ENCODE peak calls at places on chromosomes 13 and 19, in five cellular contexts. C, U, W, X and Z are unnamed samples.

GRCh38 chr13:100063906-100064305 is 25.0 kb upstream of the PCCA start:
- DNase-seq in W (no peak), U (no peak), X (no peak), C (no peak), Z (no peak)

GRCh38 chr19:32599736-32600157 is 18.8 kb downstream of the PDCD5 start:
- DNase-seq in W (peak), U (peak), C (peak), X (peak), Z (peak)

GRCh38 chr19:31674503-31675186 is 325.4 kb upstream of the TSHZ3 start:
- DNase-seq in X (no peak), W (peak), C (no peak), U (no peak), Z (no peak)

GRCh38 chr19:18807861-18808331 is 16.8 kb upstream of the COMP start:
- DNase-seq in C (no peak), X (no peak), U (no peak), W (peak), Z (no peak)

GRCh38 chr13:73242515-73243015 is 183.8 kb downstream of the KLF5 start:
- DNase-seq in X (no peak), W (no peak), C (no peak), U (no peak), Z (no peak)

GRCh38 chr13:76038920-76039716 is 403.0 kb downstream of the LMO7 start:
- DNase-seq in C (no peak), X (peak), U (no peak), W (no peak), Z (no peak)

GRCh38 chr19:33392341-33393285 is 19.1 kb downstream of the CEBPG start:
- DNase-seq in C (no peak), X (peak), U (no peak), W (no peak), Z (no peak)

GRCh38 chr13:62096652-62097051 is 681.0 kb upstream of the PCDH20 start:
- DNase-seq in C (no peak), X (no peak), W (no peak), U (no peak), Z (no peak)

GRCh38 chr13:67769063-67769986 is 539.2 kb upstream of the PCDH9 start:
- DNase-seq in U (no peak), X (no peak), C (no peak), W (no peak), Z (no peak)

GRCh38 chr19:54455786-54456422 is 6.9 kb downstream of the LENG8 start:
- DNase-seq in U (no peak), C (no peak), X (no peak), W (no peak), Z (no peak)

GRCh38 chr19:10642473-10642872 is 11.7 kb upstream of the ILF3 start:
- DNase-seq in U (no peak), W (no peak), X (peak), C (no peak), Z (no peak)

GRCh38 chr19:39555883-39556282 is 15.9 kb upstream of the EID2 start:
- DNase-seq in X (no peak), U (no peak), C (no peak), W (no peak), Z (no peak)

DNA sequence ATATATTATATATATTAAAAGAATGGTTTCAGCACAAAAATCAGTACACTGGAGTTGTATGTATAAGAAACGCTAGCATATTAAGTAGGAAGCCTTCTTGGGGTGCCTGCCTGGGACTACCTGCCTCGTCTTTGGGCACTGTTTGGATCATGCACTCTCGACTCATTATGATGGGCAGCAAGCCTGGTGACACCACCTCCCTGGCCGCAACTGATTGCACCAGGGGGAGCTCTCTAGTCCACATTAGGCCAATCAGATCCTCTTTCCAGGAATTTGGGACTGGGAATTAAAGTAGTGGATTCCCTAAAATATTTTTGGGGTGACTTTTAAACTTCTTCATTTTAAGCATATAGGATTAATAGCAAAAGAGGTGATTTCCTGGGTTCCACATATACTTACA is 56.0 kb upstream of the RGCC start:
- DNase-seq in X (no peak), C (no peak), W (no peak), U (no peak), Z (no peak)
- TF ChIP-seq CTCF in X (no peak), C (peak), W (no peak), U (no peak), Z (no peak)

GRCh38 chr13:109784590-109785140 is 1.7 kb downstream of the IRS2 start:
- DNase-seq in W (peak), U (no peak), X (peak), C (no peak), Z (peak)
- TF ChIP-seq CTCF in W (no peak), U (peak), X (peak), C (no peak), Z (peak)

GRCh38 chr19:38544569-38545315 is 73.0 kb downstream of the MAP4K1 start:
- DNase-seq in C (peak), U (peak), X (no peak), W (no peak), Z (no peak)
- TF ChIP-seq CTCF in C (no peak), U (peak), X (no peak), W (no peak), Z (no peak)

GRCh38 chr13:98405107-98405571 is 171.8 kb downstream of the STK24 start:
- DNase-seq in X (peak), U (no peak), C (no peak), W (peak), Z (no peak)
- TF ChIP-seq CTCF in X (peak), U (no peak), C (no peak), W (no peak), Z (no peak)

DNA sequence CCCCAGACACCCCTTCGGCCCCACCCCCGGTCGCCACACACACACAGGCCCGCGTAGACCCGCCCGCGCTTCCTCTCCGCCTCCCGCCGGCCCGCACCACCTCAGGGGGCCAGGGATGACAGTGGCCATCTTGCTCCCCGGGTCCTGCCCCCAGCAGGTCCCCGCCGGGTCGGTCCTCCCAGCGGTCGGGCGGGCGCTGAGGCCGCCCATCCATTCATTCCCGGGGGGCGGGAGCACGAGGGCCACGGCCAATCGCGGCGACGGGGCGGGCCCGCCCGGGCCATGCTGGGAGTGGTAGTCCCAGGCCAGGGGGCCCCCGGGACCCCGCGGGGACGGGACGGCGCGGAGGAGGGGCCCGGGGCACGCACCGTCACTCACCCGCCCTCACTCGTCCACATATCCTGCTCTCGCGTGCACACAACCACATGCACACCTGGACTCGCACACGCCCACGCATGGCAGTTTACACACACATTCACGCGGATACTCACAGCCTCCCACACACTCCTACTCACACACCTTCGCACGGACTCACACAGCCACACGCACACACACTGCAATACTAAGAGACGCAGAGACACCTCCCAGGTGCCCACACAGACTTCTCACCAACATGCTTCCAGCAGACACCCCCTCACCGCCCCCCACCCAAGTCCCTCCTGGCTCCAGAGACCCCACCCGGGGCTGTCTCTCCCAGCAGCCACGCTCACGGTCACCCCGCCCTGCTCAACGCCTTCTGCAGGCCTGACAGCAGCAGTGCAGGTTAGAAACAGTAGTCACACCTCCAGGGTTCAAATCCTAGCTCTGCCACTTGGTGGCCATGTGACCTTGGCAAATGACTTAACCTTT is at the start of gene DPF1:
- DNase-seq in X (peak), U (no peak), C (peak), W (peak), Z (peak)
- TF ChIP-seq CTCF in X (peak), U (peak), C (no peak), W (peak), Z (peak)

GRCh38 chr19:980133-980998 is 3.8 kb upstream of the WDR18 start:
- DNase-seq in W (no peak), X (no peak), C (no peak), U (no peak), Z (no peak)
- TF ChIP-seq CTCF in W (no peak), X (no peak), C (no peak), U (no peak), Z (no peak)

DNA sequence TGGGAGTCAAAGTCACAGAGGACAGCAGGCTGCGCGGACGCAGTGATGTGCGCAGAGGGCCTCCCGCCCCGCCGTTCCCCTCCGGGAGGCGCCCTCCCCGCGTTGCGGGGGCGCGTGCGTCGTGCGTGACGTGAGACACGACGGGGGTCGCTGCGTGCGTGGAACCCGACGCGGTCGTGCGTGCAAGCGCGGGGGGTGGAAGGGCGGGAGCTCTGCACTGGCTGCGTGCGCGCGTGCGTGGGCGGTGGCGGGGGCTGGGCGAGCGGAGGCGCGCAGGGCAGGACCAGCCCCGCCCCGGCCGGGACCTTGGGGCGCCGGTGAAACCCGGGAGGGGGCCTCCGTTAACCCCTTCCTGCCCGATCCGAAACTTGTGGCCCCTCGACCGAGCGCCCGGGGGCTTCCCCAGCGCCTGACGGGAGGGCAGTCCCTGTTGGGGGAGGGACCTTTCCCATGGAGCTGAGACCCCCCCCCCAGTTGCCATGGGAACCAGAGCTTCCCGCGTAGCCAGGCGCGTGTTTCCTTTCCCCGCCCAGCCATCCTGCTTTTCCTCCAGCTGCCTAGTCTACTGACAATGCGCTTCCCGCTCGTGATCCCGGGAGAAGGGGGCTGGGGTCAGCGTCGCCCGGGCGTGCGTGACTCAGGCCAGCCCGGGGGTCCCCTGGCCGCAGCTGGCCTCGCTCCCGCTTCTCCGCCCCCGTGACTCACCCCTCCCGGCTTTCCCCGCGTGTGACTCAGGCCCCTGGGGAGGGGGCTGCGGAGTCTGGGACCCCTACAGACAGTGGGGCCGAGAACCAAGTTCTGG is 7.3 kb upstream of the HOOK2 start:
- DNase-seq in U (no peak), X (peak), C (peak), W (peak), Z (peak)
- TF ChIP-seq CTCF in U (no peak), X (peak), C (peak), W (no peak), Z (no peak)